ENCODE peak calls at places on chromosomes 5 and 9, in eight cellular contexts. E, V, L, R, O, W, T and Y are unnamed samples. For H3K4me1, the result is how much of the 10 kb centered on the place peaks cover.

GRCh38 chr5:156715287-156715686 is 134.8 kb upstream of the PPP1R2B start:
- DNase-seq in T (no peak), W (no peak), L (no peak), V (no peak), O (no peak), R (no peak), E (no peak), Y (no peak)

GRCh38 chr9:28915256-28915930 is 1342.1 kb upstream of the C9orf72 start:
- DNase-seq in L (no peak), O (no peak), T (no peak), W (no peak), R (peak), V (no peak), E (no peak), Y (peak)

GRCh38 chr9:111633389-111633736 is 2.2 kb downstream of the DNAJC25 start:
- DNase-seq in R (no peak), O (no peak), V (no peak), T (no peak), L (no peak), E (no peak), W (no peak), Y (no peak)

GRCh38 chr9:36074870-36075532 is 38.3 kb downstream of the RECK start:
- DNase-seq in E (no peak), O (no peak), L (peak), T (peak), R (no peak), W (peak), V (peak), Y (peak)

GRCh38 chr5:154049685-154050084 is 10.9 kb downstream of the MFAP3 start:
- DNase-seq in E (no peak), L (no peak), T (no peak), R (no peak), O (no peak), V (no peak), W (no peak), Y (no peak)

GRCh38 chr5:93582677-93583524 is at the start of gene NR2F1:
- DNase-seq in E (peak), W (peak), L (peak), O (no peak), V (peak), R (peak), T (peak), Y (peak)

GRCh38 chr9:92963831-92964606 is 16.7 kb downstream of the FGD3 start:
- DNase-seq in O (peak), T (no peak), W (no peak), L (peak), E (no peak), R (no peak), V (no peak), Y (peak)

GRCh38 chr9:133262226-133262625 is 12.8 kb downstream of the ABO start:
- DNase-seq in T (no peak), O (no peak), L (no peak), W (peak), R (no peak), V (no peak), E (no peak), Y (no peak)

GRCh38 chr9:133873006-133873780 is 118.9 kb downstream of the VAV2 start:
- DNase-seq in O (no peak), R (no peak), V (no peak), W (no peak), E (no peak), T (peak), L (no peak), Y (no peak)

GRCh38 chr5:166324372-166324771 is 1967.1 kb upstream of the WWC1 start:
- DNase-seq in T (no peak), O (no peak), R (no peak), V (no peak), L (no peak), W (no peak), E (no peak), Y (no peak)

GRCh38 chr9:125995706-125996105 is 248.5 kb downstream of the PBX3 start:
- DNase-seq in E (no peak), V (peak), T (no peak), O (no peak), R (no peak), L (no peak), W (no peak), Y (no peak)

DNA sequence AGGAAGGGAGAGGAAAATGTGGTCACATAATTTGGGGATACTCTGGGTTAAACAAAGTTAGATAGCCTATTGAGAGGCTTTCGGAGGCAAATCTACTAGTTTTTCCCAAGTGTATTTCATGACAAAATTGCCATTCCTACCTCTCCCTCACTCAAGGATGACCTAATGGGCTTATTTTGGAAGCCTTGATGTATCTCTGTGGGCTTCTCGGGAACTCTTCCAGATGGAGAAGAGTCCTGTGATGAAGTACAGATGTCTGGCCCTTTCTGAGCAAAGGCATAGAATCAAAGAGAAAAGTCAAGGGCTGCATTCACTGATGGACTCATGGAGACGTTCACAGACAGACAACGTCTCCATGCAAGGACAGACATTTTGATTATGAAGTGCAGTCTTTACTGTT is 347.1 kb upstream of the CD180 start:
- DNase-seq in E (no peak), V (no peak), R (no peak), T (no peak), L (peak), O (no peak), W (no peak), Y (no peak)
- H3K4me1 ChIP-seq in E (under half), V (under half), R (under half), T (under half), L (under half), O (under half), W (under half), Y (under half)

DNA sequence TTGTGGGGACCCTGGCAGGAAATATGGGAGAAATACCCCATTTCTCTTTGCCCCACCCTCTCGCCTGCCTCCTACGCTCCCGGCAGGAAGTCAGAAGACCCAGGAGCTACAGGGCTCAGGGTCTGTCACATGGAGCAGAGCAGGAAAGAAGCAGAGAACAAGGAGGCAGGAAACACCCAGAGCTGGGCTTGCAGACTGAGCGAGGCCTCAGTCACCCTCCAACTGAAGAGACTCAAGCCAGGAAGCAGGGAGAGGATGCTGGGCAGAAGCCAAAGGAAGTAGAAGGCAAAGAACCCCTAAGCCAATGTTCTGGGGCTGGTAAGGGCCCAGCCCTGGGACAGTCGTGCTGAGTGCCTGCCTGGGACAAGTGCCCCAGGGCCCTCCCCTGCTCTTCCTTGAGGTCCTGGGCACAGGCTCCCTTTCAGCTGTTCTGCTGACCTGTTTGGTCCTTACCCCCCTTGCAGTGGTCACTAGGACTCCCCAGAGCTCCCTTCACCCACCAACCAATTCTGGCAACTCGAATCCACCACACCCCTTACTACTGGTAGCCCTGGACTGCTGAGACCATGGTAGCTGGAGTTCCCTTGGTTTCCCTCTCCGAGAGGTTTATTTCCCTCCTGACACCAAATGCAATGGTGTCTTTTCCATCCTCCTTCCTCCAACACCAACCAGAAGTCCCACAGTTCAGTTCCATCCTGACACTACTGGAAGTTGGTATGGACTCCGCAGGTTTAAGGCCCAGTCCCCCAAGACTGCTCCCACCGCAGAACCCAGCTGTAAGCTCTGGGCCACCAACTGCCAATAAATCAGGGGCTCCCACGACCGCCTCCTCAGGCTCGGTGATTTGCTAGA is 157.5 kb downstream of the COL23A1 start:
- DNase-seq in O (no peak), W (peak), V (peak), R (no peak), T (no peak), E (no peak), L (no peak), Y (no peak)
- H3K27ac ChIP-seq in O (no peak), W (no peak), V (no peak), R (no peak), T (peak), E (no peak), L (no peak), Y (no peak)

GRCh38 chr9:19162956-19163355 is 35.7 kb upstream of the PLIN2 start:
- DNase-seq in R (no peak), E (no peak), T (no peak), W (no peak), V (peak), O (no peak), L (no peak), Y (no peak)

GRCh38 chr9:19160085-19160484 is 32.8 kb upstream of the PLIN2 start:
- DNase-seq in V (no peak), E (no peak), T (no peak), W (no peak), O (no peak), R (no peak), L (no peak), Y (no peak)

GRCh38 chr9:19156805-19157204 is 29.5 kb upstream of the PLIN2 start:
- DNase-seq in W (no peak), R (no peak), V (peak), L (no peak), O (no peak), T (no peak), E (no peak), Y (no peak)

GRCh38 chr9:19161257-19162025 is 34.1 kb upstream of the PLIN2 start:
- DNase-seq in W (peak), R (peak), V (peak), L (peak), O (peak), E (peak), T (no peak), Y (peak)

GRCh38 chr9:19162026-19162366 is 34.7 kb upstream of the PLIN2 start:
- DNase-seq in R (no peak), O (no peak), L (no peak), W (no peak), T (no peak), V (no peak), E (no peak), Y (no peak)
- TF ChIP-seq EP300 in R (no peak), O (no peak), L (no peak), W (no peak), T (no peak), V (no peak), E (no peak), Y (no peak)

GRCh38 chr9:120873512-120873911 is 3.5 kb downstream of the PHF19 start:
- DNase-seq in W (no peak), E (no peak), L (no peak), O (no peak), R (peak), V (no peak), T (no peak), Y (no peak)
- H3K4me1 ChIP-seq in W (under half), E (half or more), L (under half), O (under half), R (under half), V (under half), T (under half), Y (under half)

DNA sequence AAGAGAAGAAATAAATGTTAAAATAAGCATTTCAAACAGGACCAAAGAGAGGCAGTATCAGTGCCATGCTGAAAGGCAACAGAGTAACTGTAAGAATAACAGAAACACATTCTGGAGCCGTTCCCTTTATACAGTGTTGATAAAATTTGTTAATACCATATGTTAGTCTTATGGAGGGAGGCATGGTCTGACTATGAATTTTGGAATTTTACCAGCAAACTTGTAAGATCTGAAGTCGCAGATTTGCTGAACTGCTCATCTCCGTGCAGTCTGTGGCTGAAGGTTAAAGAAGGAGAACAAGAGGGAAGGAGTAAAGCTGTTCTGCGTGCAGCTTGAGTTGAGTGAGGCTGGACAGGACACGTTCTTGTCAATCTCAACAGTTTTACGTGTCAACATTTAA is 508.4 kb downstream of the NFIB start:
- DNase-seq in T (no peak), E (no peak), O (no peak), R (no peak), L (no peak), W (no peak), V (no peak), Y (no peak)
- H3K27ac ChIP-seq in T (no peak), E (no peak), O (no peak), R (no peak), L (no peak), W (no peak), V (no peak), Y (no peak)